ENCODE peak calls at places on chromosomes 12 and 14, in six cellular contexts. S is H1, H is SK-N-SH, I is HepG2, K is K562, Q is GM12878. C is an unnamed sample.

GRCh38 chr12:19916193-19916498 is 452.2 kb upstream of the PDE3A start:
- DNase-seq in Q (no peak), S (no peak), K (no peak), I (no peak), H (no peak), C (no peak)

GRCh38 chr14:103052407-103052806 is 4.9 kb downstream of the CDC42BPB start:
- DNase-seq in H (no peak), I (no peak), S (no peak), Q (peak; percentile 53), K (no peak), C (no peak)

GRCh38 chr14:96038920-96039632 is at the start of gene C14orf132:
- DNase-seq in I (no peak), H (peak; percentile 96), Q (no peak), K (peak; percentile 77), S (no peak), C (no peak)

GRCh38 chr14:94292872-94293577 is at the start of gene SERPINA10:
- DNase-seq in S (no peak), H (no peak), I (peak; percentile 99), Q (no peak), K (no peak), C (no peak)

GRCh38 chr12:95124106-95124505 is 50.7 kb upstream of the NR2C1 start:
- DNase-seq in K (no peak), Q (no peak), H (no peak), I (no peak), S (no peak), C (no peak)

GRCh38 chr12:17108877-17109520 is 503.0 kb upstream of the LMO3 start:
- DNase-seq in Q (no peak), H (no peak), S (no peak), I (no peak), K (no peak), C (no peak)

GRCh38 chr12:31002361-31002725 is 71.3 kb upstream of the DDX11 start:
- DNase-seq in Q (no peak), K (no peak), S (no peak), H (no peak), I (no peak), C (no peak)

GRCh38 chr12:46629331-46630229 is 196.2 kb downstream of the SLC38A4 start:
- DNase-seq in I (no peak), K (no peak), S (no peak), Q (no peak), H (no peak), C (no peak)

GRCh38 chr12:68581926-68582325 is 28.8 kb upstream of the RAP1B start:
- DNase-seq in Q (no peak), H (no peak), I (no peak), K (no peak), S (no peak), C (no peak)

GRCh38 chr12:50949801-50950302 is 2.5 kb upstream of the HIGD1C start:
- DNase-seq in S (no peak), I (no peak), Q (no peak), K (no peak), H (no peak), C (no peak)

GRCh38 chr14:66088661-66089060 is 397.5 kb upstream of the CCDC196 start:
- DNase-seq in I (no peak), Q (no peak), S (no peak), K (no peak), H (no peak), C (no peak)

GRCh38 chr12:117359029-117359845 is 2.2 kb downstream of the NOS1 start:
- DNase-seq in K (no peak), H (no peak), S (no peak), I (no peak), Q (no peak), C (no peak)

GRCh38 chr14:53368714-53369191 is 215.6 kb upstream of the DDHD1 start:
- DNase-seq in Q (no peak), H (no peak), I (no peak), S (no peak), K (no peak), C (no peak)

GRCh38 chr12:85016423-85016822 is 19.7 kb downstream of the TSPAN19 start:
- DNase-seq in Q (no peak), H (no peak), I (peak; percentile 23), K (no peak), S (no peak), C (no peak)

GRCh38 chr12:51415931-51416330 is 8.7 kb upstream of the SLC4A8 start:
- DNase-seq in K (no peak), S (no peak), I (no peak), Q (no peak), H (no peak), C (no peak)

GRCh38 chr12:18403182-18403581 is 141.9 kb downstream of the PIK3C2G start:
- DNase-seq in I (no peak), Q (no peak), K (no peak), H (no peak), S (no peak), C (no peak)

GRCh38 chr12:29759950-29760349 is 23.8 kb downstream of the TMTC1 start:
- DNase-seq in I (no peak), Q (no peak), S (no peak), H (no peak), K (no peak), C (no peak)

GRCh38 chr12:44217146-44217883 is 381.4 kb downstream of the TMEM117 start:
- DNase-seq in I (no peak), Q (no peak), S (no peak), H (no peak), K (no peak), C (no peak)

GRCh38 chr14:69002069-69002468 is 23.0 kb upstream of the ACTN1 start:
- DNase-seq in S (no peak), K (peak; percentile 23), Q (no peak), I (peak; percentile 73), H (no peak), C (no peak)

GRCh38 chr12:108826807-108827721 is 30.3 kb downstream of the SSH1 start:
- DNase-seq in K (no peak), Q (no peak), I (no peak), H (peak; percentile 43), S (no peak), C (no peak)

GRCh38 chr14:98835825-98836100 is 436.2 kb downstream of the BCL11B start:
- DNase-seq in Q (no peak), S (no peak), K (no peak), H (no peak), I (no peak), C (no peak)

GRCh38 chr12:53221203-53222076 is 10.6 kb downstream of the RARG start:
- DNase-seq in K (peak; percentile 86), H (peak; percentile 89), S (no peak), Q (no peak), I (peak; percentile 77), C (peak; percentile 44)

GRCh38 chr14:103483600-103483999 is 39.0 kb downstream of the CKB start:
- DNase-seq in S (no peak), H (no peak), I (no peak), Q (no peak), K (no peak), C (no peak)

GRCh38 chr12:62744551-62744950 is 190.4 kb downstream of the PPM1H start:
- DNase-seq in I (no peak), Q (no peak), K (no peak), H (no peak), S (no peak), C (peak; percentile 63)

GRCh38 chr12:96193725-96194571 is at the start of gene ELK3:
- DNase-seq in K (peak; percentile 89), S (no peak), Q (no peak), H (peak; percentile 94), I (peak; percentile 50), C (peak; percentile 68)

GRCh38 chr12:131710464-131711457 is at the start of gene SFSWAP:
- DNase-seq in I (peak; percentile 34), K (peak; percentile 82), H (peak; percentile 93), Q (peak; percentile 48), S (no peak), C (peak; percentile 38)

GRCh38 chr12:49946086-49946485 is 4.5 kb upstream of the AQP2 start:
- DNase-seq in K (no peak), I (no peak), Q (no peak), H (no peak), S (no peak), C (no peak)

GRCh38 chr12:49944046-49944445 is 6.5 kb upstream of the AQP2 start:
- DNase-seq in I (no peak), H (no peak), S (no peak), K (no peak), Q (no peak), C (no peak)

GRCh38 chr12:49945394-49946080 is 5.0 kb upstream of the AQP2 start:
- DNase-seq in Q (peak; percentile 45), H (peak; percentile 91), S (peak; percentile 77), I (peak; percentile 37), K (peak; percentile 91), C (peak; percentile 75)

GRCh38 chr12:49943663-49943945 is 6.9 kb upstream of the AQP2 start:
- DNase-seq in K (no peak), S (no peak), Q (no peak), I (no peak), H (no peak), C (no peak)

GRCh38 chr12:49944718-49945117 is 5.8 kb upstream of the AQP2 start:
- DNase-seq in K (no peak), I (no peak), Q (no peak), S (no peak), H (no peak), C (no peak)
- H3K27ac ChIP-seq in K (peak overlapping the region; percentile 35), I (no peak overlapping the region), Q (no peak overlapping the region), S (no peak overlapping the region), H (no peak overlapping the region), C (no peak overlapping the region)

GRCh38 chr14:87001333-87001732 is 991.6 kb downstream of the GALC start:
- DNase-seq in K (no peak), S (no peak), Q (no peak), H (no peak), I (no peak), C (no peak)
- TF ChIP-seq GABPA in K (no peak), S (no peak), Q (no peak), H (no peak), I (no peak), C (no peak)

GRCh38 chr12:26845057-26845666 is 12.2 kb upstream of the ITPR2 start:
- DNase-seq in H (peak; percentile 50), K (no peak), Q (no peak), I (peak; percentile 51), S (no peak), C (no peak)
- TF ChIP-seq CTCF in H (peak; percentile 58), K (peak; percentile 55), Q (peak; percentile 59), I (peak; percentile 67), S (peak; percentile 66), C (peak; percentile 26)

GRCh38 chr14:105500036-105500725 is 9.1 kb downstream of the TEDC1 start:
- DNase-seq in K (no peak), Q (no peak), S (no peak), H (peak; percentile 17), I (no peak), C (no peak)
- H3K27ac ChIP-seq in K (no peak overlapping the region), Q (no peak overlapping the region), S (no peak overlapping the region), H (no peak overlapping the region), I (peak overlapping the region; percentile 96), C (no peak overlapping the region)

DNA sequence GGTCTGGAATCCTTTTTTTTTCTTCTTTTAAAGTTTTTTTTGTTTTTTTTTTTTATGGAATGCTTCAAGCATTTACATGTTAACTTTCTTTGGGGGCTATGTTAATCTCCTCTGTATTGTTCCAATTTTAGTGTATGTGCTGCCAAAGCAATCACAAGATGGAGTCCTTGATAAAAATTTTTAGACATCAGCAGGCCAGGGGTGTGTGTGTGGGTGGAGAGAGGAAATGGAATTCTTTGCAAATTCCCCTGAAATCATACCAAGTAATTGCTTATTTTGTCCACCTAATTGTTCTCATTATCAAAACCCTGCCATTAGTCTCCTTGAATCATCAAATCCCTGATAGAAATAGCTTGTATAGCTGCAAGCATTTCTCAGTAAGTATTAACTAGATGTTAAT is 21.7 kb downstream of the RNF212B start:
- DNase-seq in S (no peak), H (no peak), Q (no peak), K (no peak), I (no peak), C (no peak)
- TF ChIP-seq GABPA in S (no peak), H (no peak), Q (no peak), K (no peak), I (no peak), C (no peak)

C was measured in HL-60.